ENCODE peak calls at places on chromosomes 16 and 17, in eight cellular contexts. One of them, this sample, is unnamed.

GRCh38 chr16:88926374-88926990 is 50.5 kb downstream of the CBFA2T3 start:
- DNase-seq in cardiac fibroblast: no peak
- DNase-seq in NCI-H510A treated with DMSO at 0.1 percent for 48 hours: no peak
- DNase-seq in activated CD8-positive, alpha-beta T cell treated with anti-CD3 and anti-CD28 coated beads for 36 hours: no peak
- DNase-seq in activated naive CD4-positive, alpha-beta T cell treated with anti-CD3 and anti-CD28 coated beads, Interleukin-2, amount 10 ng/mL, durations not matched to agents 7 days and 5 days: no peak
- DNase-seq in brain microvascular endothelial cell: peak; percentile 40
- DNase-seq in heart left ventricle: no peak
- DNase-seq in NCI-H1092: no peak
- DNase-seq in this sample: no peak

GRCh38 chr16:80515374-80515773 is 25.4 kb upstream of the DYNLRB2 start:
- DNase-seq in cardiac fibroblast: no peak
- DNase-seq in NCI-H510A treated with DMSO at 0.1 percent for 48 hours: no peak
- DNase-seq in activated CD8-positive, alpha-beta T cell treated with anti-CD3 and anti-CD28 coated beads for 36 hours: no peak
- DNase-seq in activated naive CD4-positive, alpha-beta T cell treated with anti-CD3 and anti-CD28 coated beads, Interleukin-2, amount 10 ng/mL, durations not matched to agents 7 days and 5 days: no peak
- DNase-seq in brain microvascular endothelial cell: no peak
- DNase-seq in heart left ventricle: no peak
- DNase-seq in NCI-H1092: no peak
- DNase-seq in this sample: no peak

GRCh38 chr17:50691550-50692447 is 15.9 kb downstream of the ANKRD40 start:
- DNase-seq in cardiac fibroblast: no peak
- DNase-seq in NCI-H510A treated with DMSO at 0.1 percent for 48 hours: no peak
- DNase-seq in activated CD8-positive, alpha-beta T cell treated with anti-CD3 and anti-CD28 coated beads for 36 hours: no peak
- DNase-seq in activated naive CD4-positive, alpha-beta T cell treated with anti-CD3 and anti-CD28 coated beads, Interleukin-2, amount 10 ng/mL, durations not matched to agents 7 days and 5 days: no peak
- DNase-seq in brain microvascular endothelial cell: no peak
- DNase-seq in heart left ventricle: no peak
- DNase-seq in NCI-H1092: no peak
- DNase-seq in this sample: no peak

GRCh38 chr16:17942067-17942466 is 394.5 kb downstream of the NPIPA8 start:
- DNase-seq in cardiac fibroblast: no peak
- DNase-seq in NCI-H510A treated with DMSO at 0.1 percent for 48 hours: no peak
- DNase-seq in activated CD8-positive, alpha-beta T cell treated with anti-CD3 and anti-CD28 coated beads for 36 hours: no peak
- DNase-seq in activated naive CD4-positive, alpha-beta T cell treated with anti-CD3 and anti-CD28 coated beads, Interleukin-2, amount 10 ng/mL, durations not matched to agents 7 days and 5 days: no peak
- DNase-seq in brain microvascular endothelial cell: no peak
- DNase-seq in heart left ventricle: no peak
- DNase-seq in NCI-H1092: no peak
- DNase-seq in this sample: no peak

GRCh38 chr17:18014006-18014405 is 25.0 kb downstream of the ATPAF2 start:
- DNase-seq in cardiac fibroblast: no peak
- DNase-seq in NCI-H510A treated with DMSO at 0.1 percent for 48 hours: no peak
- DNase-seq in activated CD8-positive, alpha-beta T cell treated with anti-CD3 and anti-CD28 coated beads for 36 hours: no peak
- DNase-seq in activated naive CD4-positive, alpha-beta T cell treated with anti-CD3 and anti-CD28 coated beads, Interleukin-2, amount 10 ng/mL, durations not matched to agents 7 days and 5 days: no peak
- DNase-seq in brain microvascular endothelial cell: no peak
- DNase-seq in heart left ventricle: no peak
- DNase-seq in NCI-H1092: no peak
- DNase-seq in this sample: no peak

GRCh38 chr16:88760424-88761142 is 24.4 kb downstream of the PIEZO1 start:
- DNase-seq in cardiac fibroblast: no peak
- DNase-seq in NCI-H510A treated with DMSO at 0.1 percent for 48 hours: no peak
- DNase-seq in activated CD8-positive, alpha-beta T cell treated with anti-CD3 and anti-CD28 coated beads for 36 hours: no peak
- DNase-seq in activated naive CD4-positive, alpha-beta T cell treated with anti-CD3 and anti-CD28 coated beads, Interleukin-2, amount 10 ng/mL, durations not matched to agents 7 days and 5 days: no peak
- DNase-seq in brain microvascular endothelial cell: no peak
- DNase-seq in heart left ventricle: no peak
- DNase-seq in NCI-H1092: no peak
- DNase-seq in this sample: no peak

GRCh38 chr17:60542066-60542465 is 16.0 kb upstream of the APPBP2 start:
- DNase-seq in cardiac fibroblast: no peak
- DNase-seq in NCI-H510A treated with DMSO at 0.1 percent for 48 hours: no peak
- DNase-seq in activated CD8-positive, alpha-beta T cell treated with anti-CD3 and anti-CD28 coated beads for 36 hours: no peak
- DNase-seq in activated naive CD4-positive, alpha-beta T cell treated with anti-CD3 and anti-CD28 coated beads, Interleukin-2, amount 10 ng/mL, durations not matched to agents 7 days and 5 days: no peak
- DNase-seq in brain microvascular endothelial cell: peak; percentile 16
- DNase-seq in heart left ventricle: no peak
- DNase-seq in NCI-H1092: no peak
- DNase-seq in this sample: no peak

GRCh38 chr17:66522591-66523272 is 220.3 kb downstream of the PRKCA start:
- DNase-seq in cardiac fibroblast: no peak
- DNase-seq in NCI-H510A treated with DMSO at 0.1 percent for 48 hours: no peak
- DNase-seq in activated CD8-positive, alpha-beta T cell treated with anti-CD3 and anti-CD28 coated beads for 36 hours: peak; percentile 44
- DNase-seq in activated naive CD4-positive, alpha-beta T cell treated with anti-CD3 and anti-CD28 coated beads, Interleukin-2, amount 10 ng/mL, durations not matched to agents 7 days and 5 days: no peak
- DNase-seq in brain microvascular endothelial cell: no peak
- DNase-seq in heart left ventricle: no peak
- DNase-seq in NCI-H1092: no peak
- DNase-seq in this sample: no peak

GRCh38 chr17:37490638-37491614 is 1.2 kb downstream of the DUSP14 start:
- DNase-seq in cardiac fibroblast: peak; percentile 85
- DNase-seq in NCI-H510A treated with DMSO at 0.1 percent for 48 hours: no peak
- DNase-seq in activated CD8-positive, alpha-beta T cell treated with anti-CD3 and anti-CD28 coated beads for 36 hours: peak; percentile 34
- DNase-seq in activated naive CD4-positive, alpha-beta T cell treated with anti-CD3 and anti-CD28 coated beads, Interleukin-2, amount 10 ng/mL, durations not matched to agents 7 days and 5 days: no peak
- DNase-seq in brain microvascular endothelial cell: peak; percentile 84
- DNase-seq in heart left ventricle: peak; percentile 64
- DNase-seq in NCI-H1092: no peak
- DNase-seq in this sample: peak; percentile 56

GRCh38 chr16:23088018-23088417 is 61.2 kb downstream of the USP31 start:
- DNase-seq in cardiac fibroblast: no peak
- DNase-seq in NCI-H510A treated with DMSO at 0.1 percent for 48 hours: no peak
- DNase-seq in activated CD8-positive, alpha-beta T cell treated with anti-CD3 and anti-CD28 coated beads for 36 hours: no peak
- DNase-seq in activated naive CD4-positive, alpha-beta T cell treated with anti-CD3 and anti-CD28 coated beads, Interleukin-2, amount 10 ng/mL, durations not matched to agents 7 days and 5 days: no peak
- DNase-seq in brain microvascular endothelial cell: no peak
- DNase-seq in heart left ventricle: peak; percentile 33
- DNase-seq in NCI-H1092: no peak
- DNase-seq in this sample: no peak

GRCh38 chr17:80859004-80859941 is 132.4 kb upstream of the CHMP6 start:
- DNase-seq in cardiac fibroblast: peak; percentile 92
- DNase-seq in NCI-H510A treated with DMSO at 0.1 percent for 48 hours: no peak
- DNase-seq in activated CD8-positive, alpha-beta T cell treated with anti-CD3 and anti-CD28 coated beads for 36 hours: no peak
- DNase-seq in activated naive CD4-positive, alpha-beta T cell treated with anti-CD3 and anti-CD28 coated beads, Interleukin-2, amount 10 ng/mL, durations not matched to agents 7 days and 5 days: no peak
- DNase-seq in brain microvascular endothelial cell: peak; percentile 80
- DNase-seq in heart left ventricle: peak; percentile 66
- DNase-seq in NCI-H1092: peak; percentile 81
- DNase-seq in this sample: peak; percentile 76

GRCh38 chr16:58464916-58465731 is 34.8 kb upstream of the NDRG4 start:
- DNase-seq in cardiac fibroblast: peak; percentile 12
- DNase-seq in NCI-H510A treated with DMSO at 0.1 percent for 48 hours: no peak
- DNase-seq in activated CD8-positive, alpha-beta T cell treated with anti-CD3 and anti-CD28 coated beads for 36 hours: no peak
- DNase-seq in activated naive CD4-positive, alpha-beta T cell treated with anti-CD3 and anti-CD28 coated beads, Interleukin-2, amount 10 ng/mL, durations not matched to agents 7 days and 5 days: no peak
- DNase-seq in brain microvascular endothelial cell: no peak
- DNase-seq in heart left ventricle: peak; percentile 60
- DNase-seq in NCI-H1092: no peak
- DNase-seq in this sample: no peak

GRCh38 chr17:72602517-72603345 is 481.9 kb downstream of the SOX9 start:
- DNase-seq in cardiac fibroblast: peak; percentile 68
- DNase-seq in NCI-H510A treated with DMSO at 0.1 percent for 48 hours: no peak
- DNase-seq in activated CD8-positive, alpha-beta T cell treated with anti-CD3 and anti-CD28 coated beads for 36 hours: no peak
- DNase-seq in activated naive CD4-positive, alpha-beta T cell treated with anti-CD3 and anti-CD28 coated beads, Interleukin-2, amount 10 ng/mL, durations not matched to agents 7 days and 5 days: no peak
- DNase-seq in brain microvascular endothelial cell: peak; percentile 93
- DNase-seq in heart left ventricle: no peak
- DNase-seq in NCI-H1092: no peak
- DNase-seq in this sample: no peak

GRCh38 chr17:36645358-36645757 is 44.0 kb downstream of the MRM1 start:
- DNase-seq in cardiac fibroblast: no peak
- DNase-seq in NCI-H510A treated with DMSO at 0.1 percent for 48 hours: no peak
- DNase-seq in activated CD8-positive, alpha-beta T cell treated with anti-CD3 and anti-CD28 coated beads for 36 hours: no peak
- DNase-seq in activated naive CD4-positive, alpha-beta T cell treated with anti-CD3 and anti-CD28 coated beads, Interleukin-2, amount 10 ng/mL, durations not matched to agents 7 days and 5 days: no peak
- DNase-seq in brain microvascular endothelial cell: no peak
- DNase-seq in heart left ventricle: no peak
- DNase-seq in NCI-H1092: no peak
- DNase-seq in this sample: no peak

GRCh38 chr17:44502598-44503079 is 567 bp downstream of the GPATCH8 start:
- DNase-seq in cardiac fibroblast: peak; percentile 10
- DNase-seq in NCI-H510A treated with DMSO at 0.1 percent for 48 hours: peak; percentile 18
- DNase-seq in activated CD8-positive, alpha-beta T cell treated with anti-CD3 and anti-CD28 coated beads for 36 hours: no peak
- DNase-seq in activated naive CD4-positive, alpha-beta T cell treated with anti-CD3 and anti-CD28 coated beads, Interleukin-2, amount 10 ng/mL, durations not matched to agents 7 days and 5 days: no peak
- DNase-seq in brain microvascular endothelial cell: no peak
- DNase-seq in heart left ventricle: no peak
- DNase-seq in NCI-H1092: peak; percentile 16
- DNase-seq in this sample: peak; percentile 75

GRCh38 chr17:37637956-37638355 is 5.3 kb downstream of the DDX52 start:
- DNase-seq in cardiac fibroblast: no peak
- DNase-seq in NCI-H510A treated with DMSO at 0.1 percent for 48 hours: no peak
- DNase-seq in activated CD8-positive, alpha-beta T cell treated with anti-CD3 and anti-CD28 coated beads for 36 hours: no peak
- DNase-seq in activated naive CD4-positive, alpha-beta T cell treated with anti-CD3 and anti-CD28 coated beads, Interleukin-2, amount 10 ng/mL, durations not matched to agents 7 days and 5 days: no peak
- DNase-seq in brain microvascular endothelial cell: no peak
- DNase-seq in heart left ventricle: no peak
- DNase-seq in NCI-H1092: no peak
- DNase-seq in this sample: no peak

GRCh38 chr17:15119928-15120327 is 145.2 kb downstream of the PMP22 start:
- DNase-seq in cardiac fibroblast: no peak
- DNase-seq in NCI-H510A treated with DMSO at 0.1 percent for 48 hours: no peak
- DNase-seq in activated CD8-positive, alpha-beta T cell treated with anti-CD3 and anti-CD28 coated beads for 36 hours: no peak
- DNase-seq in activated naive CD4-positive, alpha-beta T cell treated with anti-CD3 and anti-CD28 coated beads, Interleukin-2, amount 10 ng/mL, durations not matched to agents 7 days and 5 days: no peak
- DNase-seq in brain microvascular endothelial cell: no peak
- DNase-seq in heart left ventricle: no peak
- DNase-seq in NCI-H1092: no peak
- DNase-seq in this sample: no peak

GRCh38 chr16:70391881-70392481 is 45.3 kb downstream of the DDX19A start:
- DNase-seq in cardiac fibroblast: peak; percentile 47
- DNase-seq in NCI-H510A treated with DMSO at 0.1 percent for 48 hours: no peak
- DNase-seq in activated CD8-positive, alpha-beta T cell treated with anti-CD3 and anti-CD28 coated beads for 36 hours: no peak
- DNase-seq in activated naive CD4-positive, alpha-beta T cell treated with anti-CD3 and anti-CD28 coated beads, Interleukin-2, amount 10 ng/mL, durations not matched to agents 7 days and 5 days: no peak
- DNase-seq in brain microvascular endothelial cell: peak; percentile 57
- DNase-seq in heart left ventricle: no peak
- DNase-seq in NCI-H1092: no peak
- DNase-seq in this sample: peak; percentile 67

GRCh38 chr17:22273308-22273707 is 581.0 kb downstream of the KCNJ18 start:
- DNase-seq in cardiac fibroblast: no peak
- DNase-seq in NCI-H510A treated with DMSO at 0.1 percent for 48 hours: no peak
- DNase-seq in activated CD8-positive, alpha-beta T cell treated with anti-CD3 and anti-CD28 coated beads for 36 hours: no peak
- DNase-seq in activated naive CD4-positive, alpha-beta T cell treated with anti-CD3 and anti-CD28 coated beads, Interleukin-2, amount 10 ng/mL, durations not matched to agents 7 days and 5 days: no peak
- DNase-seq in brain microvascular endothelial cell: no peak
- DNase-seq in heart left ventricle: no peak
- DNase-seq in NCI-H1092: no peak
- DNase-seq in this sample: no peak

This sample was measured in right cardiac atrium.